ENCODE peak calls at places on chromosomes 11 and 22, in ten cellular contexts. F is fibroblast of lung; H is cardiac muscle cell; V is A549; M is tibial artery; B is CD8-positive, alpha-beta T cell; U is SK-N-SH; P is pancreas; E is PC-3; K is left ventricle myocardium inferior. G is an unnamed sample.
A peak's percentile ranks its signal among the peaks of the same experiment; 100 is the strongest.

GRCh38 chr11:16831281-16832192 is 93.1 kb downstream of the C11orf58 start:
- DNase-seq in F (no peak), H (peak; percentile 14), V (no peak), M (no peak), B (no peak), U (no peak), P (no peak), E (no peak), K (no peak), G (no peak)

GRCh38 chr11:95522871-95523270 is 266.7 kb downstream of the FAM76B start:
- DNase-seq in F (peak; percentile 19), H (no peak), V (no peak), M (no peak), B (no peak), U (no peak), P (no peak), E (no peak), K (no peak), G (peak; percentile 36)

GRCh38 chr11:130785376-130786110 is 130.7 kb downstream of the SNX19 start:
- DNase-seq in F (peak; percentile 82), H (peak; percentile 62), V (peak; percentile 30), M (no peak), B (no peak), U (no peak), P (no peak), E (peak; percentile 29), K (no peak), G (no peak)

GRCh38 chr22:37559901-37560681 is at the start of gene CDC42EP1:
- DNase-seq in F (peak; percentile 59), H (peak; percentile 76), V (peak; percentile 64), M (peak; percentile 83), B (no peak), U (peak; percentile 79), P (peak; percentile 91), E (peak; percentile 54), K (peak; percentile 65), G (peak; percentile 52)

GRCh38 chr11:68164437-68164836 is 43.2 kb upstream of the CHKA start:
- DNase-seq in F (peak; percentile 39), H (no peak), V (no peak), M (no peak), B (no peak), U (no peak), P (no peak), E (peak; percentile 72), K (no peak), G (no peak)

GRCh38 chr11:120063686-120064340 is 74.1 kb downstream of the TRIM29 start:
- DNase-seq in F (no peak), H (no peak), V (no peak), M (no peak), B (no peak), U (no peak), P (no peak), E (no peak), K (no peak), G (no peak)

GRCh38 chr22:32546480-32546879 is 71.9 kb downstream of the FBXO7 start:
- DNase-seq in F (no peak), H (no peak), V (no peak), M (peak; percentile 70), B (no peak), U (no peak), P (no peak), E (no peak), K (no peak), G (no peak)

GRCh38 chr22:30185129-30185528 is 61.4 kb downstream of the LIF start:
- DNase-seq in F (no peak), H (no peak), V (no peak), M (no peak), B (no peak), U (no peak), P (no peak), E (peak; percentile 33), K (no peak), G (no peak)

GRCh38 chr11:9002920-9003572 is 755 bp downstream of the NRIP3 start:
- DNase-seq in F (no peak), H (no peak), V (no peak), M (no peak), B (no peak), U (no peak), P (no peak), E (no peak), K (no peak), G (no peak)

GRCh38 chr11:1156506-1157340 is 1.0 kb upstream of the MUC5AC start:
- DNase-seq in F (no peak), H (no peak), V (no peak), M (peak; percentile 54), B (no peak), U (no peak), P (peak; percentile 42), E (no peak), K (no peak), G (no peak)

GRCh38 chr11:29328961-29329441 is 687.8 kb downstream of the KCNA4 start:
- DNase-seq in F (peak; percentile 87), H (peak; percentile 83), V (peak; percentile 84), M (no peak), B (no peak), U (peak; percentile 1), P (no peak), E (peak; percentile 77), K (no peak), G (no peak)
- TF ChIP-seq CTCF in F (peak; percentile 71), H (peak; percentile 83), V (peak; percentile 86), M (peak; percentile 27), B (no peak), U (peak; percentile 86), P (peak; percentile 19), E (peak; percentile 89), K (peak; percentile 48), G (no peak)

DNA sequence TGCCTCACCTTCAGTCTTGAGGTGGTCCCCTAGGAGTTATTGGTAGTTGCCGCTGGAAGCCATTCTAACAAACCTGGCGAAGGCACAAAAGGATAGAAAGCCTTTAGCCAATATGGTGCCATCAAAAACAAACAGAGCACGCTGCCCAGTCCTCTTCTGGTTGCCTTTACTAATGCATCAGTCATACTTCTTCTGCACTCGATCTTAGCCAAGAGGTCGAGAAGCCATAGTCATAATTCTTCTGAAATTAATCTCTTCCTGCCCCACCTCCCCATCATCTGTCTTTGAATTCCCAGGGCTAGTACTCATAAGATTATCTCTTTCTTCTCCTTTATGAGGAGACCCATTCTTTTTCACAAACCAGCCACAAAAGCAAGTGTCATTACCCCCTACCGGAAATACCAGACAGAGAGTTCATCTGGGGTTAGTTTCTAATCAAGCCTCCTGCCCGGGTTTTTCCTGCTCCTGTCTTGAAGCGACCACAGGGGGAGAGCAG is 21.4 kb upstream of the EHF start:
- DNase-seq in F (peak; percentile 92), H (peak; percentile 72), V (peak; percentile 88), M (no peak), B (no peak), U (no peak), P (no peak), E (peak; percentile 93), K (no peak), G (no peak)
- H3K27ac ChIP-seq in F (peak overlapping the region; percentile 28), H (no peak overlapping the region), V (peak overlapping the region; percentile 98), M (no peak overlapping the region), B (no peak overlapping the region), U (no peak overlapping the region), P (peak overlapping the region; percentile 56), E (peak overlapping the region; percentile 92), K (no peak overlapping the region), G (peak overlapping the region; percentile 60)

GRCh38 chr11:46291441-46292143 is 14.1 kb downstream of the CREB3L1 start:
- DNase-seq in F (peak; percentile 91), H (peak; percentile 82), V (no peak), M (no peak), B (no peak), U (no peak), P (no peak), E (peak; percentile 34), K (no peak), G (no peak)
- TF ChIP-seq CTCF in F (peak; percentile 19), H (peak; percentile 22), V (no peak), M (no peak), B (no peak), U (no peak), P (no peak), E (no peak), K (no peak), G (no peak)

GRCh38 chr11:64165482-64165841 is 451 bp downstream of the MACROD1 start:
- DNase-seq in F (no peak), H (no peak), V (peak; percentile 48), M (no peak), B (no peak), U (no peak), P (peak; percentile 80), E (peak; percentile 18), K (no peak), G (no peak)
- H3K27ac ChIP-seq in F (no peak overlapping the region), H (no peak overlapping the region), V (peak overlapping the region; percentile 85), M (peak overlapping the region; percentile 75), B (no peak overlapping the region), U (peak overlapping the region; percentile 56), P (peak overlapping the region; percentile 92), E (peak overlapping the region; percentile 76), K (peak overlapping the region; percentile 92), G (peak overlapping the region; percentile 92)

G was measured in prostate gland.